ENCODE peak calls at places on chromosomes 1 and 21, in six cellular contexts. One of them, this sample, is unnamed.

GRCh38 chr1:81682490-81682889 is 118.2 kb upstream of the ADGRL2 start:
- DNase-seq in fibroblast of lung: no peak
- DNase-seq in CD8-positive, alpha-beta T cell: no peak
- DNase-seq in dorsolateral prefrontal cortex: no peak
- DNase-seq in spleen: no peak
- DNase-seq in prostate gland: no peak
- DNase-seq in this sample: no peak

GRCh38 chr1:44170281-44170823 is 28.9 kb upstream of the KLF18 start:
- DNase-seq in CD8-positive, alpha-beta T cell: no peak
- DNase-seq in fibroblast of lung: peak; percentile 28
- DNase-seq in dorsolateral prefrontal cortex: no peak
- DNase-seq in spleen: no peak
- DNase-seq in prostate gland: no peak
- DNase-seq in this sample: no peak

GRCh38 chr1:17438977-17439249 is 564 bp downstream of the RCC2 start:
- DNase-seq in CD8-positive, alpha-beta T cell: no peak
- DNase-seq in dorsolateral prefrontal cortex: no peak
- DNase-seq in fibroblast of lung: no peak
- DNase-seq in spleen: peak; percentile 83
- DNase-seq in prostate gland: no peak
- DNase-seq in this sample: no peak

GRCh38 chr1:97108200-97108599 is 386.6 kb downstream of the PTBP2 start:
- DNase-seq in spleen: no peak
- DNase-seq in prostate gland: no peak
- DNase-seq in fibroblast of lung: no peak
- DNase-seq in CD8-positive, alpha-beta T cell: no peak
- DNase-seq in dorsolateral prefrontal cortex: no peak
- DNase-seq in this sample: no peak

GRCh38 chr21:28548291-28548690 is 444.4 kb downstream of the LTN1 start:
- DNase-seq in dorsolateral prefrontal cortex: no peak
- DNase-seq in CD8-positive, alpha-beta T cell: no peak
- DNase-seq in fibroblast of lung: no peak
- DNase-seq in prostate gland: no peak
- DNase-seq in spleen: no peak
- DNase-seq in this sample: no peak

GRCh38 chr1:220278991-220279390 is 6.7 kb upstream of the RAB3GAP2 start:
- DNase-seq in prostate gland: no peak
- DNase-seq in fibroblast of lung: peak; percentile 22
- DNase-seq in spleen: no peak
- DNase-seq in dorsolateral prefrontal cortex: no peak
- DNase-seq in CD8-positive, alpha-beta T cell: no peak
- DNase-seq in this sample: no peak

GRCh38 chr1:236303675-236304074 is 21.9 kb upstream of the ERO1B start:
- DNase-seq in fibroblast of lung: no peak
- DNase-seq in CD8-positive, alpha-beta T cell: no peak
- DNase-seq in spleen: no peak
- DNase-seq in prostate gland: no peak
- DNase-seq in dorsolateral prefrontal cortex: no peak
- DNase-seq in this sample: no peak

GRCh38 chr1:42931108-42931539 is 27.5 kb downstream of the SLC2A1 start:
- DNase-seq in CD8-positive, alpha-beta T cell: peak; percentile 46
- DNase-seq in fibroblast of lung: peak; percentile 57
- DNase-seq in spleen: peak; percentile 88
- DNase-seq in prostate gland: no peak
- DNase-seq in dorsolateral prefrontal cortex: peak; percentile 46
- DNase-seq in this sample: no peak

GRCh38 chr1:57788333-57788732 is 364.5 kb upstream of the DAB1 start:
- DNase-seq in spleen: no peak
- DNase-seq in fibroblast of lung: no peak
- DNase-seq in prostate gland: no peak
- DNase-seq in dorsolateral prefrontal cortex: no peak
- DNase-seq in CD8-positive, alpha-beta T cell: no peak
- DNase-seq in this sample: no peak

GRCh38 chr1:200021537-200022238 is 5.8 kb upstream of the NR5A2 start:
- DNase-seq in CD8-positive, alpha-beta T cell: no peak
- DNase-seq in dorsolateral prefrontal cortex: no peak
- DNase-seq in fibroblast of lung: no peak
- DNase-seq in prostate gland: no peak
- DNase-seq in spleen: no peak
- DNase-seq in this sample: no peak

GRCh38 chr1:156844102-156844501 is 14.8 kb downstream of the INSRR start:
- DNase-seq in CD8-positive, alpha-beta T cell: no peak
- DNase-seq in prostate gland: no peak
- DNase-seq in fibroblast of lung: no peak
- DNase-seq in spleen: peak; percentile 45
- DNase-seq in dorsolateral prefrontal cortex: no peak
- DNase-seq in this sample: no peak

GRCh38 chr1:93980320-93980744 is 71.1 kb upstream of the GCLM start:
- DNase-seq in prostate gland: no peak
- DNase-seq in spleen: no peak
- DNase-seq in CD8-positive, alpha-beta T cell: no peak
- DNase-seq in dorsolateral prefrontal cortex: no peak
- DNase-seq in fibroblast of lung: no peak
- DNase-seq in this sample: no peak

GRCh38 chr1:9289724-9290493 is 2.8 kb upstream of the SPSB1 start:
- DNase-seq in CD8-positive, alpha-beta T cell: no peak
- DNase-seq in dorsolateral prefrontal cortex: no peak
- DNase-seq in prostate gland: peak; percentile 27
- DNase-seq in fibroblast of lung: peak; percentile 94
- DNase-seq in spleen: no peak
- DNase-seq in this sample: peak; percentile 59

GRCh38 chr1:55483523-55483922 is 268.4 kb upstream of the USP24 start:
- DNase-seq in fibroblast of lung: no peak
- DNase-seq in prostate gland: no peak
- DNase-seq in spleen: no peak
- DNase-seq in CD8-positive, alpha-beta T cell: no peak
- DNase-seq in dorsolateral prefrontal cortex: no peak
- DNase-seq in this sample: no peak

DNA sequence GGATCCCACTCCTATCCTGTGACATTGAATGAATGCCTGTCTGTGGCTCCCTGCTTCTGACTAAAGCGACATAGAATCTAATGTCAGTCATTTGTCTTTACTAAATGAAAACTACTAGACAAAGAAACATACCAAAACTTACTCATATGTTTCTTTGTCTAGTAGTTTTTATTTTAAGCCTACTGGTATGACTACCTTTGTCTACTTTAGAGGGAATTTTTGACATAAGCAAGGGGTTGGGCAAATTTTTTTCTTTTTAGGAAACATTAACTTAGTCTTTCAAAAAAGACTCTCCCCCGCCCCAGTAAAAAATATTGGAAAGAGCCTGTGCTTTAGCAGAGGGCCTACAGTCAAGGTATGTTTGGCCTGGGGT is 4.9 kb downstream of the NEK7 start:
- DNase-seq in fibroblast of lung: no peak
- DNase-seq in spleen: no peak
- DNase-seq in prostate gland: no peak
- DNase-seq in dorsolateral prefrontal cortex: no peak
- DNase-seq in CD8-positive, alpha-beta T cell: no peak
- DNase-seq in this sample: no peak
- H3K27ac ChIP-seq in fibroblast of lung: no peak overlapping the region
- H3K27ac ChIP-seq in spleen: peak overlapping the region; percentile 70
- H3K27ac ChIP-seq in prostate gland: no peak overlapping the region
- H3K27ac ChIP-seq in dorsolateral prefrontal cortex: no peak overlapping the region
- H3K27ac ChIP-seq in CD8-positive, alpha-beta T cell: no peak overlapping the region
- H3K27ac ChIP-seq in this sample: no peak overlapping the region

GRCh38 chr1:36392836-36393235 is 4.9 kb downstream of the LSM10 start:
- DNase-seq in fibroblast of lung: no peak
- DNase-seq in dorsolateral prefrontal cortex: no peak
- DNase-seq in prostate gland: no peak
- DNase-seq in CD8-positive, alpha-beta T cell: no peak
- DNase-seq in spleen: no peak
- DNase-seq in this sample: peak; percentile 54

GRCh38 chr1:36387141-36387949 is 1.6 kb upstream of the STK40 start:
- DNase-seq in dorsolateral prefrontal cortex: no peak
- DNase-seq in CD8-positive, alpha-beta T cell: no peak
- DNase-seq in fibroblast of lung: peak; percentile 89
- DNase-seq in prostate gland: no peak
- DNase-seq in spleen: no peak
- DNase-seq in this sample: no peak

GRCh38 chr1:36391271-36391670 is 5.5 kb upstream of the STK40 start:
- DNase-seq in spleen: no peak
- DNase-seq in dorsolateral prefrontal cortex: no peak
- DNase-seq in prostate gland: no peak
- DNase-seq in fibroblast of lung: no peak
- DNase-seq in CD8-positive, alpha-beta T cell: no peak
- DNase-seq in this sample: no peak

GRCh38 chr1:36389960-36390359 is 4.2 kb upstream of the STK40 start:
- DNase-seq in prostate gland: no peak
- DNase-seq in dorsolateral prefrontal cortex: no peak
- DNase-seq in CD8-positive, alpha-beta T cell: no peak
- DNase-seq in spleen: no peak
- DNase-seq in fibroblast of lung: no peak
- DNase-seq in this sample: no peak

DNA sequence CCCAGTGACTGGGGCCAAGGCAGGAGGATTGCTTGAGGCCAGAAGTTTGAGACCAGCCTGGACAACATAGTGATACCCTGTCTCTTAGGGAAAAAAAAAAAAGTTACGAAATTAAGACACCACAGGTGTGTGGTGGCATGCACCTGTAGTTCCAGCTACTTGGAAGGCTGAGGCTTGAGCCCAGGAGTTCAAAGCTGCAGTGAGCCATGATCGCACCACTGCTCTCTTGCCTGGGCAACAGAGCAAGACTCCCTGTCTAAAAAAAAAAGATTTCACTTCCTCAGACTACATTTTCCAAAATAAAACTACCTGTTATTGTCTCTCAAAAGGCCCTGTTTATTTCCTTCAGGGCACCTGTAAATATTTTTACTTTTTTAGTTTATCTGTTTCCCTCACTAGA is 4.7 kb upstream of the STK40 start:
- DNase-seq in prostate gland: no peak
- DNase-seq in spleen: no peak
- DNase-seq in fibroblast of lung: no peak
- DNase-seq in dorsolateral prefrontal cortex: no peak
- DNase-seq in CD8-positive, alpha-beta T cell: no peak
- DNase-seq in this sample: no peak
- TF ChIP-seq CTCF in prostate gland: no peak
- TF ChIP-seq CTCF in spleen: no peak
- TF ChIP-seq CTCF in fibroblast of lung: no peak
- TF ChIP-seq CTCF in dorsolateral prefrontal cortex: no peak
- TF ChIP-seq CTCF in CD8-positive, alpha-beta T cell: no peak
- TF ChIP-seq CTCF in this sample: no peak

DNA sequence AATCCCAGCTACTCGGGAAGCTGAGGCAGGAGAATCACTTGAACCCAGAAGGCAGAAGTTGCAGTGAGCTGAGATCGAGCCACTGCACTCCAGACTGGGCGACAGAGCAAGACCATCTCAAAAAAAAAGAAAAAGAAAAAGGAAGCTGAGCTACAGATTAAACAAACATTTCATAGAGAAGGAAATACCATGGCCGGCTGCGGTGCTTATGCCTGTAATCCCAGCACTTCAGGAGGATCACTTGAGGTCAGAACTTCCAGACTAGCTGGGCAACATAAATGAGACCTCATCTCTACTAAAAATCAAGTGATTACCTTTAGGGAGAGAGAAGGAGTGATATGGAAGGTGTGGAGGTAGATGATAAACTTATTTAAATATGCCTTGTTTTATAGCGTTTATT is 14.0 kb upstream of the CFAP126 start:
- DNase-seq in spleen: no peak
- DNase-seq in fibroblast of lung: no peak
- DNase-seq in prostate gland: no peak
- DNase-seq in CD8-positive, alpha-beta T cell: no peak
- DNase-seq in dorsolateral prefrontal cortex: no peak
- DNase-seq in this sample: no peak
- H3K27ac ChIP-seq in spleen: no peak overlapping the region
- H3K27ac ChIP-seq in fibroblast of lung: no peak overlapping the region
- H3K27ac ChIP-seq in prostate gland: no peak overlapping the region
- H3K27ac ChIP-seq in CD8-positive, alpha-beta T cell: no peak overlapping the region
- H3K27ac ChIP-seq in dorsolateral prefrontal cortex: no peak overlapping the region
- H3K27ac ChIP-seq in this sample: peak overlapping the region; percentile 22

GRCh38 chr1:201088901-201089525 is 23.2 kb downstream of the CACNA1S start:
- DNase-seq in dorsolateral prefrontal cortex: no peak
- DNase-seq in CD8-positive, alpha-beta T cell: no peak
- DNase-seq in fibroblast of lung: no peak
- DNase-seq in prostate gland: no peak
- DNase-seq in spleen: no peak
- DNase-seq in this sample: no peak
- TF ChIP-seq CTCF in dorsolateral prefrontal cortex: no peak
- TF ChIP-seq CTCF in CD8-positive, alpha-beta T cell: no peak
- TF ChIP-seq CTCF in fibroblast of lung: no peak
- TF ChIP-seq CTCF in prostate gland: no peak
- TF ChIP-seq CTCF in spleen: no peak
- TF ChIP-seq CTCF in this sample: no peak

GRCh38 chr1:229252228-229252984 is 18.5 kb upstream of the RAB4A start:
- DNase-seq in CD8-positive, alpha-beta T cell: no peak
- DNase-seq in prostate gland: no peak
- DNase-seq in dorsolateral prefrontal cortex: no peak
- DNase-seq in spleen: no peak
- DNase-seq in fibroblast of lung: no peak
- DNase-seq in this sample: no peak
- H3K27ac ChIP-seq in CD8-positive, alpha-beta T cell: no peak overlapping the region
- H3K27ac ChIP-seq in prostate gland: no peak overlapping the region
- H3K27ac ChIP-seq in dorsolateral prefrontal cortex: no peak overlapping the region
- H3K27ac ChIP-seq in spleen: peak overlapping the region; percentile 66
- H3K27ac ChIP-seq in fibroblast of lung: no peak overlapping the region
- H3K27ac ChIP-seq in this sample: no peak overlapping the region

GRCh38 chr1:88922214-88922613 is 30.8 kb upstream of the GTF2B start:
- DNase-seq in CD8-positive, alpha-beta T cell: no peak
- DNase-seq in fibroblast of lung: no peak
- DNase-seq in spleen: no peak
- DNase-seq in prostate gland: no peak
- DNase-seq in dorsolateral prefrontal cortex: no peak
- DNase-seq in this sample: no peak
- TF ChIP-seq CTCF in CD8-positive, alpha-beta T cell: no peak
- TF ChIP-seq CTCF in fibroblast of lung: no peak
- TF ChIP-seq CTCF in spleen: no peak
- TF ChIP-seq CTCF in prostate gland: no peak
- TF ChIP-seq CTCF in dorsolateral prefrontal cortex: no peak
- TF ChIP-seq CTCF in this sample: no peak